ENCODE peak calls at places on chromosomes 4 and X, in four cellular contexts. K is ovary, U is Peyer's patch, V is esophagus squamous epithelium. L is an unnamed sample.

GRCh38 chrX:47283015-47283771 is 50.4 kb downstream of the USP11 start:
- DNase-seq in V (no peak), U (no peak), K (peak), L (no peak)

GRCh38 chr4:158613046-158613445 is 58.6 kb downstream of the C4orf46 start:
- DNase-seq in U (no peak), K (no peak), V (no peak), L (no peak)

GRCh38 chr4:108786351-108786750 is 23.5 kb upstream of the ETNPPL start:
- DNase-seq in V (no peak), U (no peak), K (no peak), L (no peak)

GRCh38 chr4:35175487-35175886 is 1068.8 kb downstream of the ARAP2 start:
- DNase-seq in V (no peak), K (no peak), U (no peak), L (no peak)

GRCh38 chr4:11424000-11424399 is 4.7 kb downstream of the HS3ST1 start:
- DNase-seq in U (no peak), V (no peak), K (peak), L (no peak)

GRCh38 chr4:48033825-48034413 is 17.3 kb downstream of the NIPAL1 start:
- DNase-seq in U (no peak), V (no peak), K (no peak), L (no peak)

GRCh38 chrX:11336201-11336600 is 43.0 kb downstream of the AMELX start:
- DNase-seq in V (no peak), U (no peak), K (no peak), L (no peak)

GRCh38 chr4:177706916-177707315 is 264.7 kb upstream of the AGA start:
- DNase-seq in K (no peak), U (no peak), V (no peak), L (no peak)

GRCh38 chrX:46279925-46280313 is 265.3 kb downstream of the ZNF674 start:
- DNase-seq in V (no peak), U (no peak), K (no peak), L (no peak)

GRCh38 chr4:2843909-2844584 is 403 bp downstream of the ADD1 start:
- DNase-seq in U (peak), K (peak), V (no peak), L (no peak)

GRCh38 chr4:8331567-8331955 is 62.0 kb downstream of the HTRA3 start:
- DNase-seq in U (no peak), V (no peak), K (no peak), L (peak)

GRCh38 chr4:13240066-13240465 is 244.1 kb downstream of the RAB28 start:
- DNase-seq in U (no peak), K (no peak), V (no peak), L (no peak)

GRCh38 chr4:19636451-19636850 is 615.3 kb upstream of the SLIT2 start:
- DNase-seq in K (no peak), V (no peak), U (no peak), L (no peak)

GRCh38 chr4:3267576-3268394 is 18.8 kb downstream of the MSANTD1 start:
- DNase-seq in U (no peak), V (no peak), K (peak), L (no peak)

GRCh38 chrX:68503830-68504229 is 5.0 kb downstream of the YIPF6 start:
- DNase-seq in V (no peak), U (no peak), K (no peak), L (no peak)

GRCh38 chr4:48752726-48753125 is 27.4 kb downstream of the FRYL start:
- DNase-seq in V (no peak), U (no peak), K (no peak), L (no peak)

GRCh38 chr4:163175971-163176958 is 9.6 kb upstream of the NAF1 start:
- DNase-seq in V (no peak), U (no peak), K (no peak), L (no peak)

GRCh38 chr4:86818845-86819244 is 30.3 kb downstream of the SLC10A6 start:
- DNase-seq in K (no peak), U (no peak), V (no peak), L (no peak)

GRCh38 chr4:111773858-111774257 is 371.4 kb upstream of the FAM241A start:
- DNase-seq in K (no peak), V (no peak), U (peak), L (no peak)

GRCh38 chr4:38268837-38269236 is 308.6 kb downstream of the PTTG2 start:
- DNase-seq in V (no peak), U (no peak), K (no peak), L (no peak)

GRCh38 chr4:48169636-48170035 is 35.6 kb upstream of the TXK start:
- DNase-seq in K (no peak), U (no peak), V (no peak), L (no peak)

GRCh38 chr4:41866799-41867677 is 68.2 kb upstream of the TMEM33 start:
- DNase-seq in K (no peak), V (no peak), U (no peak), L (no peak)

GRCh38 chr4:172232966-172233365 is 419.8 kb downstream of the GALNTL6 start:
- DNase-seq in U (no peak), V (no peak), K (no peak), L (no peak)

DNA sequence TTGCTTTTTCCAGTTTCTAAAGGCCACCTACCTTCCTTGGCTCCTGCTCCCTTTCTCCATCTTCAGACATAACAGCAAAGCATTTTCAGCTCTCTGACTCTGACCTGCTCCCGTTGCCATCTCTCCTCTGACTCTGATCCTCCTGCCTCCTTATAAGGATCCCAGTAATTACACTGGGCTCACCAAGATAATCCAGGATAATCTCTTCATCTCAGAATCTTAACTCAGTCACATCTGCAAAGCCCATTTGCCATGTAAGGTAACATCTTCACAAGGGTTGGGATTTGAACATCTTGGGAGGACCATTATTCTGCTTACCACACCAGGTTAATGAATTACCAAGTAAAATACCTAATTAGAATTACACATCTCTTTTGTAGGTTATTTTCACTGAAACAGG is 41.3 kb upstream of the MAGED1 start:
- DNase-seq in K (no peak), U (no peak), V (no peak), L (no peak)
- H3K27ac ChIP-seq in K (no peak), U (no peak), V (no peak), L (no peak)

GRCh38 chrX:21176927-21177571 is 197.2 kb upstream of the CNKSR2 start:
- DNase-seq in V (no peak), K (no peak), U (no peak), L (no peak)

GRCh38 chrX:21168401-21169160 is 205.6 kb upstream of the CNKSR2 start:
- DNase-seq in U (no peak), K (no peak), V (no peak), L (no peak)

GRCh38 chrX:21174439-21174838 is 199.8 kb upstream of the CNKSR2 start:
- DNase-seq in K (no peak), V (no peak), U (no peak), L (no peak)
- TF ChIP-seq POLR2A in K (no peak), V (no peak), U (no peak), L (no peak)

DNA sequence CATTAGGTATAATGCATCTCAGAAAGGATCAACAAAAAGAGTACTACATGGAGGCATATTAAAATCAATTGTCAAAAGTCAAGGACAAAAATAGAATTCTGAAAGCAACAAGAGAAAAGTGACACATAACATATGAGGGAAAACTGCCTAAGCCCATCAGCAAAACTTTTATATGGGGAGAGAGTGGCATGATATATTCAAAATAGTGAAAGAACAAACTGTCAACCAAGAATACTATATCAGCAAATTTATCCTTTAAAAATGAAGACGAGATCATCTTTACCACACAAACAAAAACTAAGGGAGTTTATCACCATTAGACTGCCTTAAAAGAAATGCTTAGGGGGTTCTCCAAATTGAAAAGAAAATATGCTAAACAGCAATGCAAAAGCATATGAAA is 86.4 kb upstream of the CHRDL1 start:
- DNase-seq in V (no peak), U (no peak), K (no peak), L (no peak)
- H3K27ac ChIP-seq in V (no peak), U (no peak), K (no peak), L (no peak)

GRCh38 chr4:186757696-186758330 is 34.2 kb upstream of the FAT1 start:
- DNase-seq in K (no peak), V (no peak), U (no peak), L (no peak)

GRCh38 chr4:186758929-186759682 is 35.5 kb upstream of the FAT1 start:
- DNase-seq in V (no peak), U (no peak), K (no peak), L (no peak)

GRCh38 chr4:186752310-186752709 is 28.7 kb upstream of the FAT1 start:
- DNase-seq in U (no peak), V (no peak), K (no peak), L (no peak)

GRCh38 chr4:186759990-186760389 is 36.3 kb upstream of the FAT1 start:
- DNase-seq in V (no peak), U (no peak), K (no peak), L (no peak)

DNA sequence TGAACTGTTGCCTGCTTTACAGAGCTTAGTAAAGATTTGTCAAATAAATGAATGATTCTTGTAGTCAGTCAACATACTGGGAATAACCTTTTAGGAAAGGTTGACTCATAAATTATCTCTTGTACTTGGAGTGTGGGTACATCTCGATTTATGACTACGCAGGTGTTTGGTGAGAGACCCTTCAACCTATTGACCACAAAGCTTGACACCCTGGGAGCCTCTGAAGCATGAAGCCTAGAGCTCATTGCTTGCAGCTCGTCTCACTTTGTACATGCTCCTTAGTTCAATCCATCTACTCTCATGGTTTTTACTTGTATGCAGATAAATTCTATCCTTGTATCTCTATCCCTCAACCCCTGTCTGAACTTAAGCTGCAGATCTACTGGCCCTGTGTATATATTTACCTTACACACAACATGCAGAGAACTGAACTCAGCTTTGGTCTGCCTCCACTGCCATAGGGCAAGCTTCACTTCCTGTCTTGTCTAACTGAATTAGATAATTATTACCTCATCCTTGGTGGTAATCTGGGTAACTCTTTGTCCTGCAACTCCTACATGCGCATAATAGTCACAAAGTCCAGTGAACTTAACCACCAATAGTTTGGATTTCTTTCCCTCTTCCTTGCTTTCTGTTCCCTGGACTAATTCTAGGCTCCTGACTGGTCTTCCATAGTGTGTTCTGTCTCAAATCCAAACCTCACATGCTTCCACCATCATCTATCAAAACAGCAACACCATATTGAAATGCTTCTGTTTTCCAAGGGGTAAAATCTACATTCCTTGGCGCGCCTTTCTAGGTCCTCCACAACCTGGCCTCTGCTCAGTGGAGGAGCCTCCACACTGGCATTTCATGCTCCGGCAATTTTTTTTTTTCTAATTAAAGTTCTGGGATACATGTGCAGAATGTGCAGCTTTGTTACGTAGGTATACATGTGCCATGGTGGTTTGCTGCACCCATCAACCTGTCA is 32.2 kb upstream of the FAT1 start:
- DNase-seq in U (no peak), K (no peak), V (no peak), L (no peak)
- TF ChIP-seq POLR2A in U (peak), K (no peak), V (no peak), L (no peak)

GRCh38 chr4:70399319-70399718 is 1.6 kb downstream of the OPRPN start:
- DNase-seq in U (no peak), V (no peak), K (no peak), L (no peak)

GRCh38 chr4:70397580-70397979 is at the start of gene OPRPN:
- DNase-seq in U (no peak), V (no peak), K (no peak), L (no peak)

GRCh38 chr4:70405765-70406164 is 8.0 kb downstream of the OPRPN start:
- DNase-seq in V (no peak), K (no peak), U (no peak), L (no peak)

GRCh38 chr4:70402762-70403161 is 5.0 kb downstream of the OPRPN start:
- DNase-seq in V (no peak), K (no peak), U (no peak), L (no peak)
- H3K27ac ChIP-seq in V (no peak), K (no peak), U (no peak), L (no peak)

DNA sequence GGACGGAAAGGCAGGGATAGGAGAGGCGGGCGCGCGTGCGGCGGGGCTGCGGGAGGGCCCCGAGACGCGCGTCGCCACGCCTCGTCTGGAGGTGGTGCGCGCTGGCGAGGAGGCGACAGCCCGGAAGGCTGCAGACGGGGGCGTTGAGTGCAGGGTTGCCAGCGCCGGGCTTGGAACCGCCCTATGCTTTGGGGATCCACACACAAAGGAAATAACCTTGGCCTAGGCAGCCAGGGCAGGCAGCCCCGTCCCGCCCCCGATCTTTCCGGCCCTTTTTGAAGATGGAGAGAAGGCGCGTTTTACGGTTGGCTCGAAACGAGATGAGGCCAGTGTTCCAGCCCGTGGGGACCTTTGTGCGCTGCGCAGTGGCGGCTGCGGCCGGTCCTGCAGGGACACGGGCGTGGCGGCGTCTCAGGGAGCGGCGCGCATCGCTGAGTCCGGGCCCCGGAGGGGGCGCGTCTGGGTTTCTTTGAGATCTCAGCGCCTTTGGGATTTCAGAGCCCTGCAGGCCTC is 50.8 kb upstream of the TRIM2 start:
- DNase-seq in K (peak), U (peak), V (no peak), L (peak)
- TF ChIP-seq POLR2A in K (no peak), U (no peak), V (no peak), L (no peak)

DNA sequence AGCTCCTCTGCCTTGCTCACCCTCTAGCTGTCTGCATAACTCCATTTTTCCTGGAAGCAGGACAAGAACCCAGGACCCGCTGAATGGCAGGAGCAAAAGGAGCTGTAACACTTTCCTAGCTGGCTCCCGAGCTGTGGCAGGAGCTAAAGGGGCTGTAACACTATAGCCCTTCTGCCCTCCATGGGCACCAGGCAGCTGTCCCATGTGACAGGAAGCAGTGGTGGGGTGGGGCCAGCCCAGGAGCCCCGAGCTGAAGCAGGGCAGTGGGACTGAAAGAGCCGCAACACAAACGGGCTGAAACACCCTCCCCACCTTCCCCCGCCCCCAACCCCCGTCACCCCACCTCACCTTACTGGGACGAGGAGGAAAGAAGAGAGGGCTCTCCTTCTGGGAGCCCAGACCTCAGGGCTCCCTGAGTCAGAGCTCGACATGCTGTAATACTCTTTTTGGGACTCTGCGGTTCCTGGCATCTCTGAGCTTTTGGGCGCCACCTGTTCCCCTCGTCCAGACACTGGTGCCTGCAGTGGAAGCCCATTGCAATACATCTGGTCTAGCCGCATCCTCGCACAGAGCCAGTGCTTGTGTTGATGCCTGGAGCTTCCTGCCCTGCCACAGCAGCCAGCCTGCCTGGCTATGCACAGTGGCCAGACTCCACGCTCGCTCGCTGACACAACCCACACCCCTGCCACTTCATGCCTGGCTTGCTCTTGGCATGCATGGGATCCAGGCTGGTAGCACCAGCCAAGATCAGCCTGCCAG is 39.4 kb downstream of the PPM1K start:
- DNase-seq in U (no peak), K (no peak), V (no peak), L (no peak)
- H3K27ac ChIP-seq in U (no peak), K (no peak), V (no peak), L (no peak)

DNA sequence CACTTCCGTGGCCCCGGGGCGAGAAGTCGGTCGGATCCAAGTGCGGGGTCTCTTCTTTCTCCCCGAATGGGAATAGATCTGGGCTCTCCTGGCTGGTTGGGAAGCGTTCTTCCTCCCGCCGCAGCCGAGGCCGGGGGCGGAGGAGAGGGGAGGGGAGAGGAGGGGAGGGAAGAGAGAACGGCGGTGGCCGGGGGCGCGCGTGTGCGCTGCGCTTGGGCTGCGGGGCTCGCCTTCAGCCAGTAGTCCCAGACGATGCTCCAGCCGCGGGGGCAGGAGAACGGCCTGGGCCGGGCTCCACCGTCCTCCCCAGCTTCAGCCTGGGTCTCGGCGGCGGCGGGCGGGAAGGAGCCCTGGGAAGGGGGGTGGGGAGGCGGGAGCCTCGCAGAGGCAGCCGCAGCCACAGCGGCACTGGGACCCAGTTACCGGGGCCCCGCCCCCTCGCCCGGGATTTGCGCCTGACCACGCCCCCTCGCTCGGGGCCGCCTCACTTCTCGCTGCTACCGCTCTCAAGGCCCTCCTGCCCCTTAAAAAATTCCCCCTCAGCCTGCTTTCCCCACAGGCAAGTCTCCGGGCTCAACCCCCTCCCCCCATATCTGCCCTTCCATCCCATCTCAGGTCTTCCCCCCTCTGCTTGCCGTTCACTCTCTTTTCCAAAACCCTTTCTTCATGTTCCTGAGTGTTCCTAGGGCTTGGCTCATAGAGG is at the start of gene FGD1:
- DNase-seq in V (no peak), U (peak), K (peak), L (no peak)
- TF ChIP-seq POLR2A in V (no peak), U (no peak), K (no peak), L (no peak)

DNA sequence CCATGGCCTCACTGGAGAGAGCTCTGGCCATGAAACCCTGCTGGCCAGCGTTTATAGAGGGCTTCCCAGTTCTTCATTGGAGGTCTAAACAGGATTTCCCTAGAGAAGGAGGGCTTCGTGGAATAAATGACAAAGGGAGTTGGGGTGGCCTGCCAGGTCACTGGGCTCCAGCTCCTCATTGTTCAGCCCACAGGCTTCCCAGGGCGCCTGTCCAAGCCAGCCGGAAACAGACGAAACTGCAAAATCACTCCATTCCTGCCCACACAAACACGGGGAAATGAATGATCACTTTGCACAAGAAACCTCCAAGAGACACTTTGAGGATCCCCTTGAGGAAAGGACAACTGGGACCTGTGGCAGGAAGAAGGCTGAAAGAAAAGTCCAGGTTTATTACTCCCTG is 189.7 kb downstream of the TSPAN5 start:
- DNase-seq in V (no peak), K (peak), U (no peak), L (no peak)
- H3K27ac ChIP-seq in V (peak), K (no peak), U (no peak), L (no peak)